ENCODE peak calls at places on chromosomes 16 and 17, in ten cellular contexts. One of them, this sample, is unnamed.

GRCh38 chr16:11145173-11145820 is 110.7 kb downstream of the SOCS1 start:
- DNase-seq in heart right ventricle: no peak
- DNase-seq in NB4: peak
- DNase-seq in CD8-positive, alpha-beta T cell: no peak
- DNase-seq in left ventricle myocardium inferior: peak
- DNase-seq in brain microvascular endothelial cell: no peak
- DNase-seq in upper lobe of right lung: no peak
- DNase-seq in uterus: no peak
- DNase-seq in A549: no peak
- DNase-seq in fibroblast of pulmonary artery: no peak
- DNase-seq in this sample: no peak

GRCh38 chr16:3317315-3317999 is 12.2 kb downstream of the ZNF75A start:
- DNase-seq in heart right ventricle: no peak
- DNase-seq in NB4: peak
- DNase-seq in CD8-positive, alpha-beta T cell: no peak
- DNase-seq in left ventricle myocardium inferior: no peak
- DNase-seq in brain microvascular endothelial cell: no peak
- DNase-seq in upper lobe of right lung: no peak
- DNase-seq in uterus: no peak
- DNase-seq in A549: no peak
- DNase-seq in fibroblast of pulmonary artery: peak
- DNase-seq in this sample: no peak

GRCh38 chr16:80319181-80319580 is 221.6 kb upstream of the DYNLRB2 start:
- DNase-seq in heart right ventricle: no peak
- DNase-seq in NB4: peak
- DNase-seq in CD8-positive, alpha-beta T cell: no peak
- DNase-seq in left ventricle myocardium inferior: no peak
- DNase-seq in brain microvascular endothelial cell: no peak
- DNase-seq in upper lobe of right lung: no peak
- DNase-seq in uterus: no peak
- DNase-seq in A549: no peak
- DNase-seq in fibroblast of pulmonary artery: no peak
- DNase-seq in this sample: no peak

GRCh38 chr17:27353469-27354050 is 59.6 kb downstream of the WSB1 start:
- DNase-seq in heart right ventricle: peak
- DNase-seq in NB4: peak
- DNase-seq in CD8-positive, alpha-beta T cell: peak
- DNase-seq in left ventricle myocardium inferior: peak
- DNase-seq in brain microvascular endothelial cell: peak
- DNase-seq in upper lobe of right lung: peak
- DNase-seq in uterus: peak
- DNase-seq in A549: peak
- DNase-seq in fibroblast of pulmonary artery: peak
- DNase-seq in this sample: peak

GRCh38 chr16:73071131-73071940 is 23.4 kb upstream of the ZFHX3 start:
- DNase-seq in heart right ventricle: no peak
- DNase-seq in NB4: no peak
- DNase-seq in CD8-positive, alpha-beta T cell: no peak
- DNase-seq in left ventricle myocardium inferior: peak
- DNase-seq in brain microvascular endothelial cell: no peak
- DNase-seq in upper lobe of right lung: peak
- DNase-seq in uterus: peak
- DNase-seq in A549: no peak
- DNase-seq in fibroblast of pulmonary artery: peak
- DNase-seq in this sample: no peak

GRCh38 chr16:67926181-67926742 is 5.4 kb downstream of the CTRL start:
- DNase-seq in heart right ventricle: no peak
- DNase-seq in NB4: peak
- DNase-seq in CD8-positive, alpha-beta T cell: no peak
- DNase-seq in left ventricle myocardium inferior: no peak
- DNase-seq in brain microvascular endothelial cell: peak
- DNase-seq in upper lobe of right lung: no peak
- DNase-seq in uterus: no peak
- DNase-seq in A549: no peak
- DNase-seq in fibroblast of pulmonary artery: no peak
- DNase-seq in this sample: no peak

GRCh38 chr17:82787081-82787848 is 35.4 kb downstream of the TBCD start:
- DNase-seq in heart right ventricle: no peak
- DNase-seq in NB4: no peak
- DNase-seq in CD8-positive, alpha-beta T cell: no peak
- DNase-seq in left ventricle myocardium inferior: no peak
- DNase-seq in brain microvascular endothelial cell: no peak
- DNase-seq in upper lobe of right lung: no peak
- DNase-seq in uterus: no peak
- DNase-seq in A549: no peak
- DNase-seq in fibroblast of pulmonary artery: no peak
- DNase-seq in this sample: no peak

GRCh38 chr17:78365561-78366108 is 5.8 kb upstream of the SOCS3 start:
- DNase-seq in heart right ventricle: no peak
- DNase-seq in NB4: no peak
- DNase-seq in CD8-positive, alpha-beta T cell: no peak
- DNase-seq in left ventricle myocardium inferior: no peak
- DNase-seq in brain microvascular endothelial cell: no peak
- DNase-seq in upper lobe of right lung: no peak
- DNase-seq in uterus: no peak
- DNase-seq in A549: no peak
- DNase-seq in fibroblast of pulmonary artery: no peak
- DNase-seq in this sample: peak

GRCh38 chr16:50610331-50611262 is 62.4 kb downstream of the NKD1 start:
- DNase-seq in heart right ventricle: no peak
- DNase-seq in NB4: no peak
- DNase-seq in CD8-positive, alpha-beta T cell: no peak
- DNase-seq in left ventricle myocardium inferior: no peak
- DNase-seq in brain microvascular endothelial cell: no peak
- DNase-seq in upper lobe of right lung: no peak
- DNase-seq in uterus: no peak
- DNase-seq in A549: no peak
- DNase-seq in fibroblast of pulmonary artery: no peak
- DNase-seq in this sample: no peak

GRCh38 chr17:67605259-67605912 is 112.3 kb upstream of the NOL11 start:
- DNase-seq in heart right ventricle: peak
- DNase-seq in NB4: no peak
- DNase-seq in CD8-positive, alpha-beta T cell: no peak
- DNase-seq in left ventricle myocardium inferior: peak
- DNase-seq in brain microvascular endothelial cell: no peak
- DNase-seq in upper lobe of right lung: no peak
- DNase-seq in uterus: peak
- DNase-seq in A549: no peak
- DNase-seq in fibroblast of pulmonary artery: peak
- DNase-seq in this sample: no peak

GRCh38 chr16:77171750-77172635 is 19.0 kb upstream of the MON1B start:
- DNase-seq in heart right ventricle: peak
- DNase-seq in NB4: peak
- DNase-seq in CD8-positive, alpha-beta T cell: no peak
- DNase-seq in left ventricle myocardium inferior: no peak
- DNase-seq in brain microvascular endothelial cell: peak
- DNase-seq in upper lobe of right lung: no peak
- DNase-seq in uterus: peak
- DNase-seq in A549: peak
- DNase-seq in fibroblast of pulmonary artery: peak
- DNase-seq in this sample: no peak

GRCh38 chr17:511001-511690 is 158.5 kb upstream of the RPH3AL start:
- DNase-seq in heart right ventricle: no peak
- DNase-seq in NB4: no peak
- DNase-seq in CD8-positive, alpha-beta T cell: no peak
- DNase-seq in left ventricle myocardium inferior: no peak
- DNase-seq in brain microvascular endothelial cell: peak
- DNase-seq in upper lobe of right lung: no peak
- DNase-seq in uterus: peak
- DNase-seq in A549: no peak
- DNase-seq in fibroblast of pulmonary artery: peak
- DNase-seq in this sample: no peak

GRCh38 chr17:6457688-6458190 is 13.5 kb downstream of the PIMREG start:
- DNase-seq in heart right ventricle: no peak
- DNase-seq in NB4: no peak
- DNase-seq in CD8-positive, alpha-beta T cell: no peak
- DNase-seq in left ventricle myocardium inferior: no peak
- DNase-seq in brain microvascular endothelial cell: no peak
- DNase-seq in upper lobe of right lung: no peak
- DNase-seq in uterus: no peak
- DNase-seq in A549: no peak
- DNase-seq in fibroblast of pulmonary artery: no peak
- DNase-seq in this sample: no peak

GRCh38 chr17:81954131-81955057 is 6.6 kb downstream of the NOTUM start:
- DNase-seq in heart right ventricle: no peak
- DNase-seq in NB4: no peak
- DNase-seq in CD8-positive, alpha-beta T cell: no peak
- DNase-seq in left ventricle myocardium inferior: no peak
- DNase-seq in brain microvascular endothelial cell: no peak
- DNase-seq in upper lobe of right lung: no peak
- DNase-seq in uterus: no peak
- DNase-seq in A549: no peak
- DNase-seq in fibroblast of pulmonary artery: no peak
- DNase-seq in this sample: no peak

GRCh38 chr17:7515912-7516610 is 31.9 kb downstream of the POLR2A start:
- DNase-seq in heart right ventricle: no peak
- DNase-seq in NB4: peak
- DNase-seq in CD8-positive, alpha-beta T cell: no peak
- DNase-seq in left ventricle myocardium inferior: no peak
- DNase-seq in brain microvascular endothelial cell: peak
- DNase-seq in upper lobe of right lung: peak
- DNase-seq in uterus: no peak
- DNase-seq in A549: no peak
- DNase-seq in fibroblast of pulmonary artery: peak
- DNase-seq in this sample: no peak

GRCh38 chr16:19304670-19305240 is 19.2 kb downstream of the CLEC19A start:
- DNase-seq in heart right ventricle: no peak
- DNase-seq in NB4: no peak
- DNase-seq in CD8-positive, alpha-beta T cell: no peak
- DNase-seq in left ventricle myocardium inferior: no peak
- DNase-seq in brain microvascular endothelial cell: no peak
- DNase-seq in upper lobe of right lung: no peak
- DNase-seq in uterus: no peak
- DNase-seq in A549: peak
- DNase-seq in fibroblast of pulmonary artery: no peak
- DNase-seq in this sample: no peak

GRCh38 chr16:397736-398332 is 835 bp downstream of the NME4 start:
- DNase-seq in heart right ventricle: peak
- DNase-seq in NB4: no peak
- DNase-seq in CD8-positive, alpha-beta T cell: no peak
- DNase-seq in left ventricle myocardium inferior: peak
- DNase-seq in brain microvascular endothelial cell: peak
- DNase-seq in upper lobe of right lung: peak
- DNase-seq in uterus: peak
- DNase-seq in A549: peak
- DNase-seq in fibroblast of pulmonary artery: peak
- DNase-seq in this sample: peak

GRCh38 chr17:4592240-4593005 is 8.1 kb downstream of the SMTNL2 start:
- DNase-seq in heart right ventricle: no peak
- DNase-seq in NB4: no peak
- DNase-seq in CD8-positive, alpha-beta T cell: no peak
- DNase-seq in left ventricle myocardium inferior: no peak
- DNase-seq in brain microvascular endothelial cell: no peak
- DNase-seq in upper lobe of right lung: no peak
- DNase-seq in uterus: no peak
- DNase-seq in A549: no peak
- DNase-seq in fibroblast of pulmonary artery: no peak
- DNase-seq in this sample: no peak

GRCh38 chr17:12917401-12917800 is 100.4 kb downstream of the ELAC2 start:
- DNase-seq in heart right ventricle: no peak
- DNase-seq in NB4: no peak
- DNase-seq in CD8-positive, alpha-beta T cell: no peak
- DNase-seq in left ventricle myocardium inferior: no peak
- DNase-seq in brain microvascular endothelial cell: no peak
- DNase-seq in upper lobe of right lung: no peak
- DNase-seq in uterus: no peak
- DNase-seq in A549: no peak
- DNase-seq in fibroblast of pulmonary artery: no peak
- DNase-seq in this sample: no peak
- TF ChIP-seq CTCF in heart right ventricle: no peak
- TF ChIP-seq CTCF in NB4: no peak
- TF ChIP-seq CTCF in CD8-positive, alpha-beta T cell: no peak
- TF ChIP-seq CTCF in left ventricle myocardium inferior: no peak
- TF ChIP-seq CTCF in brain microvascular endothelial cell: no peak
- TF ChIP-seq CTCF in upper lobe of right lung: no peak
- TF ChIP-seq CTCF in uterus: no peak
- TF ChIP-seq CTCF in A549: no peak
- TF ChIP-seq CTCF in fibroblast of pulmonary artery: no peak
- TF ChIP-seq CTCF in this sample: no peak

GRCh38 chr16:30867747-30868146 is 26.1 kb downstream of the BCL7C start:
- DNase-seq in heart right ventricle: no peak
- DNase-seq in NB4: peak
- DNase-seq in CD8-positive, alpha-beta T cell: no peak
- DNase-seq in left ventricle myocardium inferior: no peak
- DNase-seq in brain microvascular endothelial cell: no peak
- DNase-seq in upper lobe of right lung: no peak
- DNase-seq in uterus: no peak
- DNase-seq in A549: peak
- DNase-seq in fibroblast of pulmonary artery: peak
- DNase-seq in this sample: no peak
- TF ChIP-seq CTCF in heart right ventricle: no peak
- TF ChIP-seq CTCF in NB4: peak
- TF ChIP-seq CTCF in CD8-positive, alpha-beta T cell: no peak
- TF ChIP-seq CTCF in left ventricle myocardium inferior: no peak
- TF ChIP-seq CTCF in brain microvascular endothelial cell: peak
- TF ChIP-seq CTCF in upper lobe of right lung: no peak
- TF ChIP-seq CTCF in uterus: no peak
- TF ChIP-seq CTCF in A549: no peak
- TF ChIP-seq CTCF in fibroblast of pulmonary artery: peak
- TF ChIP-seq CTCF in this sample: peak

DNA sequence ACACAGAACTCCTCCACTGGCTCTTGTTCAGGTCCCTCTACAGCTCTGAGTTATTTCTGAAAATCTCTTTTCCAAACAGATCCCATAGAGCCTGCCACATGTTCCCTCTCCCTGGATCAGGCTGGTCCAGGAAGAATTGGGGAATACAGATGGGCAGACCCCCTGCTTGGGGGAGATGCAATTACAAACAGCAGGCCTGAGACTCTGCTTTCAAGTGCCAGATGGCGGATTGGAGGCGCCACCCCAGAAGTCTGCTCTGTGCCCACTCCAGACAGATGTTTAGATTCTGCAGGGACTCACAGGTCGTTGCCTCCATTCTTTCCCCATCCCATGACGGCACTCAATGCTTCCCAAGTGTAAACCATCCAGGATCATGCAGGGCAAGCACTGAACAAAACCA is 316.6 kb downstream of the SLC39A11 start:
- DNase-seq in heart right ventricle: no peak
- DNase-seq in NB4: no peak
- DNase-seq in CD8-positive, alpha-beta T cell: no peak
- DNase-seq in left ventricle myocardium inferior: no peak
- DNase-seq in brain microvascular endothelial cell: no peak
- DNase-seq in upper lobe of right lung: no peak
- DNase-seq in uterus: no peak
- DNase-seq in A549: no peak
- DNase-seq in fibroblast of pulmonary artery: no peak
- DNase-seq in this sample: no peak
- TF ChIP-seq CTCF in heart right ventricle: no peak
- TF ChIP-seq CTCF in NB4: no peak
- TF ChIP-seq CTCF in CD8-positive, alpha-beta T cell: no peak
- TF ChIP-seq CTCF in left ventricle myocardium inferior: no peak
- TF ChIP-seq CTCF in brain microvascular endothelial cell: no peak
- TF ChIP-seq CTCF in upper lobe of right lung: no peak
- TF ChIP-seq CTCF in uterus: no peak
- TF ChIP-seq CTCF in A549: no peak
- TF ChIP-seq CTCF in fibroblast of pulmonary artery: no peak
- TF ChIP-seq CTCF in this sample: no peak

DNA sequence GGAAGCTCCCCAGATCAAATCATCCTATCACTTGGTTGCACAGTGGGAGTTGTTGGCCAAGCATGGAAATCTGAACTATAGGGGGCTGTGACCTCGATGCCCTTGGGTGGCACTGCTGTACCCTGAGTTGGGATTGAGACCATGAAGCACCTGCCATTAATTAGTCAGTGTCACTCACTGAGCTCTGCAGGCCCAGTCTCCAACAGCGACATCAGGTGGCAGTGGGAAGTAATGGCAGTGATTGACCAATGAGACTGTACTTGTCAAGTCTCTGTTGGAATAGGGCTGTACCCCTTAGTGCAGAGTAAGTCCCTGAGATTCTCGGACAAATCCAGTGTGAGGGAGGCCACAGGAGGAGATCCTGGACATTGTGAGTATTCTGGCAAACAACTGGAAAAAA is 118.0 kb upstream of the RPL38 start:
- DNase-seq in heart right ventricle: no peak
- DNase-seq in NB4: peak
- DNase-seq in CD8-positive, alpha-beta T cell: no peak
- DNase-seq in left ventricle myocardium inferior: no peak
- DNase-seq in brain microvascular endothelial cell: no peak
- DNase-seq in upper lobe of right lung: no peak
- DNase-seq in uterus: no peak
- DNase-seq in A549: no peak
- DNase-seq in fibroblast of pulmonary artery: no peak
- DNase-seq in this sample: no peak
- TF ChIP-seq CTCF in heart right ventricle: no peak
- TF ChIP-seq CTCF in NB4: peak
- TF ChIP-seq CTCF in CD8-positive, alpha-beta T cell: no peak
- TF ChIP-seq CTCF in left ventricle myocardium inferior: no peak
- TF ChIP-seq CTCF in brain microvascular endothelial cell: peak
- TF ChIP-seq CTCF in upper lobe of right lung: peak
- TF ChIP-seq CTCF in uterus: no peak
- TF ChIP-seq CTCF in A549: no peak
- TF ChIP-seq CTCF in fibroblast of pulmonary artery: peak
- TF ChIP-seq CTCF in this sample: no peak

This sample was measured in osteocyte.